ENCODE peak calls at places on chromosome 10, in six cellular contexts. Q is heart left ventricle, J is fibroblast of lung, F is mucosa of descending colon, U is brain microvascular endothelial cell, B is AG10803. D is an unnamed sample.
A peak's percentile ranks its signal among the peaks of the same experiment; 100 is the strongest.

GRCh38 chr10:58963723-58964124 is 212.7 kb upstream of the PHYHIPL start:
- DNase-seq in Q (no peak), J (no peak), F (no peak), U (no peak), B (no peak), D (no peak)

GRCh38 chr10:12898271-12898670 is 103.2 kb downstream of the CCDC3 start:
- DNase-seq in Q (no peak), J (no peak), F (no peak), U (no peak), B (no peak), D (no peak)

GRCh38 chr10:114917927-114918672 is 19.9 kb upstream of the TRUB1 start:
- DNase-seq in Q (no peak), J (peak; percentile 89), F (no peak), U (peak; percentile 75), B (no peak), D (no peak)

GRCh38 chr10:86036544-86036831 is 330.1 kb downstream of the GRID1 start:
- DNase-seq in Q (no peak), J (no peak), F (no peak), U (no peak), B (no peak), D (no peak)

GRCh38 chr10:86646532-86646931 is 7.8 kb upstream of the OPN4 start:
- DNase-seq in Q (no peak), J (no peak), F (no peak), U (no peak), B (no peak), D (no peak)

GRCh38 chr10:77859200-77859864 is 67.2 kb downstream of the DLG5 start:
- DNase-seq in Q (no peak), J (no peak), F (no peak), U (no peak), B (no peak), D (no peak)

GRCh38 chr10:13272164-13272571 is 27.7 kb downstream of the PHYH start:
- DNase-seq in Q (peak; percentile 74), J (peak; percentile 14), F (peak; percentile 27), U (no peak), B (peak; percentile 53), D (no peak)

GRCh38 chr10:43214071-43214955 is 52.6 kb downstream of the RASGEF1A start:
- DNase-seq in Q (peak; percentile 11), J (peak; percentile 59), F (no peak), U (peak; percentile 40), B (peak; percentile 21), D (no peak)

GRCh38 chr10:91378061-91378460 is 32.1 kb upstream of the HECTD2 start:
- DNase-seq in Q (no peak), J (peak; percentile 89), F (no peak), U (peak; percentile 50), B (no peak), D (no peak)

GRCh38 chr10:78350286-78350685 is 316.6 kb downstream of the RPS24 start:
- DNase-seq in Q (no peak), J (no peak), F (no peak), U (no peak), B (no peak), D (no peak)

GRCh38 chr10:98208925-98209324 is 59.1 kb downstream of the LOXL4 start:
- DNase-seq in Q (no peak), J (no peak), F (no peak), U (peak; percentile 38), B (no peak), D (no peak)

GRCh38 chr10:113680172-113681111 is 730 bp downstream of the CASP7 start:
- DNase-seq in Q (peak; percentile 55), J (peak; percentile 65), F (peak; percentile 74), U (peak; percentile 35), B (peak; percentile 65), D (peak; percentile 10)

GRCh38 chr10:113681533-113682470 is 2.1 kb downstream of the CASP7 start:
- DNase-seq in Q (no peak), J (no peak), F (no peak), U (no peak), B (peak; percentile 5), D (no peak)

GRCh38 chr10:113683300-113683699 is 3.6 kb downstream of the CASP7 start:
- DNase-seq in Q (no peak), J (no peak), F (no peak), U (no peak), B (no peak), D (no peak)

DNA sequence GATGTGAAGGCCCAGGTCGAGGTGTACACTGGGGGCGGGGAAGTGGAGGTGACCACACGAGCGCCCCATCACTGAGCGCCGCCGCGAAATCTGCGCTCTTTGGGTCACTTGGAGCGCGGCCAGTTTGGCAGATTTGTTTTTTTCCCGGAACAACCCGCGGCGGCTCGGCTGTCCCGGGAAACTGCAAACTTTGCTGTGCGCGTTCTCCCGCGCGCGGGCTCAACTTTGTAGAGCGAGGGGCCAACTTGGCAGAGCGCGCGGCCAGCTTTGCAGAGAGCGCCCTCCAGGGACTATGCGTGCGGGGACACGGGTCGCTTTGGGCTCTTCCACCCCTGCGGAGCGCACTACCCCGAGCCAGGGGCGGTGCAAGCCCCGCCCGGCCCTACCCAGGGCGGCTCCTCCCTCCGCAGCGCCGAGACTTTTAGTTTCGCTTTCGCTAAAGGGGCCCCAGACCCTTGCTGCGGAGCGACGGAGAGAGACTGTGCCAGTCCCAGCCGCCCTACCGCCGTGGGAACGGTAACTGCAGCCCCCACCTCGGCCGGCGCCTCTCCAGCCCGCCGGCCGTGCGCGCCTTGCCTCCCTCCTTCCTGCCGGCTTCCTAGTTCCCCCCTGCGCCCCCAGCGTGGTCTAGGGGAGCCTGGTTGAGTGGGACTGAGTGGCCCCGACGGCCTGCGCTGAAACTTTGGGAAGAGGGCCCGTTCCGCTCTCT is at the start of gene CASP7:
- DNase-seq in Q (peak; percentile 87), J (peak; percentile 71), F (peak; percentile 85), U (peak; percentile 56), B (peak; percentile 65), D (peak; percentile 89)
- TF ChIP-seq CTCF in Q (no peak), J (no peak), F (peak; percentile 28), U (peak; percentile 30), B (no peak), D (no peak)

GRCh38 chr10:20890491-20891337 is 6.4 kb downstream of the NEBL start:
- DNase-seq in Q (no peak), J (peak; percentile 75), F (no peak), U (peak; percentile 71), B (no peak), D (no peak)

GRCh38 chr10:20891338-20891714 is 5.8 kb downstream of the NEBL start:
- DNase-seq in Q (no peak), J (peak; percentile 95), F (no peak), U (peak; percentile 89), B (peak; percentile 9), D (no peak)

GRCh38 chr10:20890009-20890408 is 7.1 kb downstream of the NEBL start:
- DNase-seq in Q (no peak), J (peak; percentile 50), F (no peak), U (peak; percentile 22), B (no peak), D (no peak)

GRCh38 chr10:20887706-20888535 is 9.2 kb downstream of the NEBL start:
- DNase-seq in Q (no peak), J (no peak), F (no peak), U (no peak), B (no peak), D (no peak)

GRCh38 chr10:20888620-20889337 is 8.3 kb downstream of the NEBL start:
- DNase-seq in Q (no peak), J (no peak), F (no peak), U (no peak), B (no peak), D (no peak)
- TF ChIP-seq CTCF in Q (no peak), J (no peak), F (no peak), U (no peak), B (no peak), D (no peak)

DNA sequence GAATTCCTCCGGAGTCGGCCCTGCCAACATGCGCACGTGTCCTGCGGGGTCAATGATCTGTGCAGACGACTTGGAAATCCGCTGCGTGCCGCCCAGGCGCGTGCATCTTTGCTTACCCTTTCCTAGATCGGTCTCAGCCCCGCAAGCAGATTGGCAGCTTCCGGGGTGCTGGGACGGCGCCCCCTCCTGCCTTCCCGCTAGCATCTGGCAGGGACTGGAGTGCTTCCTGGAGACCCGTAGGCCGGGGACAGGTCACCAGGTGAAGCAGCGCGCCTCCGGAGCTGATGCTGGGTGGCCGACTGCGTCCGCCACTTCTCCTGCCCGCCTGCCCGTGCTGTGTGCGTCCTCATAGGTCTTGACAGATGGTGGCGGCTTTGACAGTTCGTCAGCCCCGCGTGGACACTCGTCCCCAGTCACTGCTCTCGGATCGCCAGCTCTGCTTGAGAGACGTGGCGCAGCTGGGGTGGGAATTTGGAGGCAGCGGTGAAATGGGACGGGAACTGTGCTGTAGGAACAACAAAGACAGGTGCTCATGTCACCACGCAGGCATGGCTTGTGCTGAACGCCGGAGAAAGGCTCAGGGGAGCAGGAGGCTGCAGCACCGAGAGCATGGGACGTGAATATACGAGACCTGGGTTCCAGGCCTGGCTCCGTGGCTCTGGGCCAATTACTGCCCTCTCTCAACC is 21.9 kb upstream of the KCNK18 start:
- DNase-seq in Q (peak; percentile 28), J (no peak), F (no peak), U (no peak), B (no peak), D (peak; percentile 48)
- TF ChIP-seq CTCF in Q (no peak), J (no peak), F (peak; percentile 4), U (no peak), B (no peak), D (no peak)

GRCh38 chr10:867807-868206 is 63.7 kb downstream of the LARP4B start:
- DNase-seq in Q (no peak), J (peak; percentile 58), F (no peak), U (peak; percentile 30), B (no peak), D (no peak)

GRCh38 chr10:869171-869570 is 62.3 kb downstream of the LARP4B start:
- DNase-seq in Q (no peak), J (no peak), F (no peak), U (no peak), B (no peak), D (no peak)

GRCh38 chr10:865924-866576 is 65.5 kb downstream of the LARP4B start:
- DNase-seq in Q (no peak), J (no peak), F (no peak), U (no peak), B (no peak), D (no peak)

GRCh38 chr10:866577-866941 is 64.9 kb downstream of the LARP4B start:
- DNase-seq in Q (no peak), J (no peak), F (no peak), U (no peak), B (no peak), D (no peak)

GRCh38 chr10:865257-865656 is 66.2 kb downstream of the LARP4B start:
- DNase-seq in Q (no peak), J (no peak), F (no peak), U (no peak), B (no peak), D (no peak)
- TF ChIP-seq CTCF in Q (no peak), J (no peak), F (no peak), U (peak; percentile 2), B (no peak), D (no peak)

GRCh38 chr10:44310762-44311562 is 73.9 kb downstream of the CXCL12 start:
- DNase-seq in Q (peak; percentile 93), J (peak; percentile 78), F (peak; percentile 83), U (peak; percentile 67), B (peak; percentile 68), D (peak; percentile 30)
- TF ChIP-seq CTCF in Q (peak; percentile 96), J (peak; percentile 57), F (peak; percentile 91), U (peak; percentile 59), B (peak; percentile 47), D (no peak)